ENCODE peak calls at places on chromosomes 2 and 18, in six cellular contexts. G, T, E, O, S and H are unnamed samples.

GRCh38 chr2:37330669-37331068 is 6.0 kb upstream of the PRKD3 start:
- DNase-seq in G (no peak), T (no peak), E (no peak), O (no peak), S (no peak), H (no peak)

GRCh38 chr2:120053891-120054290 is 41.0 kb downstream of the EPB41L5 start:
- DNase-seq in G (no peak), T (no peak), E (no peak), O (no peak), S (no peak), H (no peak)

GRCh38 chr2:144111443-144111842 is 408.5 kb downstream of the ZEB2 start:
- DNase-seq in G (no peak), T (no peak), E (no peak), O (no peak), S (no peak), H (peak; percentile 71)

GRCh38 chr18:55356815-55357214 is 231.2 kb downstream of the TCF4 start:
- DNase-seq in G (no peak), T (no peak), E (no peak), O (no peak), S (no peak), H (no peak)

GRCh38 chr18:58268849-58269248 is 224.8 kb downstream of the NEDD4L start:
- DNase-seq in G (no peak), T (peak; percentile 59), E (no peak), O (no peak), S (no peak), H (peak; percentile 27)

GRCh38 chr2:125553768-125554167 is 1102.2 kb upstream of the GYPC start:
- DNase-seq in G (no peak), T (no peak), E (no peak), O (no peak), S (no peak), H (no peak)

GRCh38 chr2:152602750-152603149 is 114.5 kb downstream of the PRPF40A start:
- DNase-seq in G (no peak), T (no peak), E (no peak), O (no peak), S (no peak), H (no peak)

GRCh38 chr2:96703021-96703751 is 36.7 kb downstream of the LMAN2L start:
- DNase-seq in G (no peak), T (no peak), E (no peak), O (no peak), S (no peak), H (no peak)

GRCh38 chr2:88115825-88116518 is 11.9 kb downstream of the FABP1 start:
- DNase-seq in G (no peak), T (no peak), E (no peak), O (no peak), S (no peak), H (no peak)

GRCh38 chr2:150232871-150233270 is 254.6 kb downstream of the RND3 start:
- DNase-seq in G (no peak), T (no peak), E (no peak), O (no peak), S (no peak), H (no peak)

GRCh38 chr2:157792345-157793052 is 83.6 kb downstream of the ACVR1 start:
- DNase-seq in G (no peak), T (no peak), E (no peak), O (no peak), S (no peak), H (peak; percentile 81)

GRCh38 chr2:85180322-85181092 is 47.3 kb downstream of the TCF7L1 start:
- DNase-seq in G (no peak), T (no peak), E (no peak), O (no peak), S (no peak), H (no peak)

GRCh38 chr2:97844311-97844859 is 131.0 kb downstream of the ZAP70 start:
- DNase-seq in G (no peak), T (no peak), E (no peak), O (no peak), S (no peak), H (peak; percentile 17)

GRCh38 chr2:8447610-8448221 is 234.1 kb upstream of the ID2 start:
- DNase-seq in G (no peak), T (no peak), E (no peak), O (no peak), S (no peak), H (no peak)